ENCODE peak calls at places on chromosome 19, in six cellular contexts. H, P, A, X, Z and Q are unnamed samples.

GRCh38 chr19:7729211-7729610 is 2.7 kb downstream of the CLEC4G start:
- DNase-seq in P (no peak), H (no peak), X (no peak), Z (no peak), A (no peak), Q (no peak)

GRCh38 chr19:58562126-58563033 is 4.0 kb upstream of the UBE2M start:
- DNase-seq in Z (peak), P (no peak), H (no peak), X (no peak), A (peak), Q (no peak)

GRCh38 chr19:7924651-7925170 is 1.2 kb downstream of the CTXN1 start:
- DNase-seq in X (no peak), A (no peak), Z (peak), P (no peak), H (no peak), Q (no peak)

GRCh38 chr19:33868821-33869412 is 72.2 kb downstream of the KCTD15 start:
- DNase-seq in H (no peak), Z (peak), X (no peak), P (peak), A (peak), Q (no peak)

GRCh38 chr19:35254341-35255297 is 5.8 kb downstream of the LSR start:
- DNase-seq in X (no peak), P (no peak), Z (no peak), H (no peak), A (peak), Q (no peak)

GRCh38 chr19:2478756-2479555 is 3.0 kb downstream of the GADD45B start:
- DNase-seq in A (peak), X (no peak), Z (peak), P (peak), H (no peak), Q (peak)

GRCh38 chr19:31943305-31943704 is 402.1 kb upstream of the ZNF507 start:
- DNase-seq in H (no peak), A (no peak), Z (no peak), X (no peak), P (no peak), Q (no peak)

GRCh38 chr19:5193192-5193591 is 147.4 kb downstream of the PTPRS start:
- DNase-seq in A (no peak), X (no peak), H (no peak), Z (no peak), P (no peak), Q (no peak)

GRCh38 chr19:39106201-39106600 is 19.4 kb upstream of the PAK4 start:
- DNase-seq in P (no peak), X (no peak), H (no peak), Z (no peak), A (no peak), Q (no peak)

GRCh38 chr19:54955356-54955755 is 8.0 kb upstream of the NLRP7 start:
- DNase-seq in A (no peak), H (no peak), Z (no peak), X (no peak), P (no peak), Q (no peak)

GRCh38 chr19:3216874-3217273 is 7.6 kb upstream of the CELF5 start:
- DNase-seq in P (no peak), X (no peak), H (no peak), Z (no peak), A (no peak), Q (no peak)

GRCh38 chr19:17163652-17164051 is 51.5 kb upstream of the USE1 start:
- DNase-seq in H (no peak), A (no peak), P (no peak), X (no peak), Z (no peak), Q (no peak)

GRCh38 chr19:49640113-49640898 is at the start of gene RRAS:
- DNase-seq in P (peak), Z (peak), X (peak), H (peak), A (peak), Q (peak)

GRCh38 chr19:19205416-19206410 is 2.5 kb upstream of the NR2C2AP start:
- DNase-seq in Z (no peak), A (no peak), P (no peak), X (peak), H (no peak), Q (no peak)

GRCh38 chr19:2540646-2541454 is 64.9 kb downstream of the GADD45B start:
- DNase-seq in P (peak), H (no peak), Z (peak), X (no peak), A (no peak), Q (peak)

GRCh38 chr19:42325896-42326771 is 699 bp downstream of the MEGF8 start:
- DNase-seq in A (peak), H (no peak), X (no peak), Z (peak), P (no peak), Q (no peak)

GRCh38 chr19:18737954-18738351 is 53.2 kb downstream of the COMP start:
- DNase-seq in X (no peak), H (no peak), A (no peak), P (no peak), Z (no peak), Q (no peak)

GRCh38 chr19:56367829-56368711 is 25.3 kb downstream of the ZNF582 start:
- DNase-seq in P (peak), A (peak), X (peak), H (peak), Z (peak), Q (no peak)

GRCh38 chr19:10152100-10152499 is 32.4 kb upstream of the EIF3G start:
- DNase-seq in H (no peak), A (no peak), P (no peak), Z (no peak), X (no peak), Q (no peak)

GRCh38 chr19:46717716-46718143 is 816 bp upstream of the PRKD2 start:
- DNase-seq in P (no peak), X (no peak), Z (no peak), H (no peak), A (no peak), Q (no peak)

GRCh38 chr19:8571006-8571411 is 6.2 kb downstream of the MYO1F start:
- DNase-seq in Z (no peak), H (no peak), P (no peak), X (no peak), A (peak), Q (peak)

GRCh38 chr19:1896508-1896907 is 8.7 kb upstream of the ADAT3 start:
- DNase-seq in X (no peak), H (no peak), P (no peak), Z (no peak), A (no peak), Q (peak)

GRCh38 chr19:10431254-10431942 is 11.1 kb downstream of the PDE4A start:
- DNase-seq in A (no peak), H (peak), P (peak), Z (no peak), X (no peak), Q (no peak)

GRCh38 chr19:1315470-1316166 is 29.9 kb downstream of the EFNA2 start:
- DNase-seq in H (peak), Z (peak), A (peak), P (peak), X (no peak), Q (peak)

GRCh38 chr19:43562698-43563241 is 12.6 kb downstream of the XRCC1 start:
- DNase-seq in H (no peak), P (peak), X (peak), Z (peak), A (peak), Q (peak)

GRCh38 chr19:33905937-33906577 is 109.4 kb downstream of the KCTD15 start:
- DNase-seq in P (peak), H (peak), X (no peak), Z (peak), A (no peak), Q (no peak)

GRCh38 chr19:3094638-3095374 is 644 bp downstream of the GNA11 start:
- DNase-seq in X (no peak), A (peak), P (no peak), Z (peak), H (no peak), Q (no peak)

GRCh38 chr19:45117167-45117594 is 24.2 kb downstream of the PPP1R37 start:
- DNase-seq in H (peak), X (no peak), A (no peak), Z (no peak), P (no peak), Q (no peak)

GRCh38 chr19:34555447-34555846 is 73.9 kb downstream of the WTIP start:
- DNase-seq in Z (no peak), P (no peak), H (no peak), X (no peak), A (no peak), Q (no peak)

GRCh38 chr19:34321735-34322134 is 43.3 kb upstream of the GPI start:
- DNase-seq in H (no peak), Z (no peak), P (no peak), A (no peak), X (no peak), Q (no peak)

GRCh38 chr19:4295972-4296771 is 6.0 kb downstream of the TMIGD2 start:
- DNase-seq in A (peak), X (peak), H (no peak), P (no peak), Z (no peak), Q (no peak)

GRCh38 chr19:4059931-4060620 is 6.6 kb downstream of the ZBTB7A start:
- DNase-seq in X (no peak), P (peak), Z (peak), H (peak), A (no peak), Q (peak)

GRCh38 chr19:11767633-11768133 is 883 bp downstream of the ZNF441 start:
- DNase-seq in Z (peak), P (peak), H (peak), A (peak), X (no peak), Q (no peak)

GRCh38 chr19:3515891-3516422 is 9.8 kb downstream of the FZR1 start:
- DNase-seq in X (no peak), Z (no peak), H (no peak), P (no peak), A (no peak), Q (no peak)

GRCh38 chr19:47754206-47755064 is 9.1 kb downstream of the NOP53 start:
- DNase-seq in A (no peak), X (no peak), H (no peak), P (no peak), Z (no peak), Q (no peak)

GRCh38 chr19:55368701-55369563 is 1.3 kb downstream of the IL11 start:
- DNase-seq in Z (no peak), X (no peak), P (no peak), H (peak), A (no peak), Q (peak)

GRCh38 chr19:18281082-18282020 is at the start of gene JUND:
- DNase-seq in A (peak), X (peak), P (peak), Z (peak), H (peak), Q (peak)